ENCODE peak calls at places on chromosomes 12 and 14, in eight cellular contexts. One of them, this sample, is unnamed. For H3K4me1, the result is how much of the 10 kb centered on the place peaks cover.

GRCh38 chr12:13173537-13173936 is 23.0 kb upstream of the EMP1 start:
- DNase-seq in lower lobe of right lung: peak
- DNase-seq in right lobe of liver: no peak
- DNase-seq in PC-3: peak
- DNase-seq in breast epithelium: no peak
- DNase-seq in upper lobe of right lung: no peak
- DNase-seq in pancreas: peak
- DNase-seq in hepatocyte: peak
- DNase-seq in this sample: peak

GRCh38 chr14:105602799-105603763 is 76.7 kb downstream of the TMEM121 start:
- DNase-seq in lower lobe of right lung: no peak
- DNase-seq in hepatocyte: peak
- DNase-seq in upper lobe of right lung: no peak
- DNase-seq in pancreas: peak
- DNase-seq in right lobe of liver: peak
- DNase-seq in PC-3: no peak
- DNase-seq in breast epithelium: peak
- DNase-seq in this sample: peak

GRCh38 chr14:51574009-51574408 is 77.7 kb upstream of the FRMD6 start:
- DNase-seq in hepatocyte: no peak
- DNase-seq in lower lobe of right lung: no peak
- DNase-seq in PC-3: no peak
- DNase-seq in pancreas: no peak
- DNase-seq in breast epithelium: no peak
- DNase-seq in upper lobe of right lung: no peak
- DNase-seq in right lobe of liver: no peak
- DNase-seq in this sample: no peak

GRCh38 chr14:75522224-75522764 is at the start of gene BATF:
- DNase-seq in breast epithelium: no peak
- DNase-seq in hepatocyte: no peak
- DNase-seq in upper lobe of right lung: peak
- DNase-seq in lower lobe of right lung: peak
- DNase-seq in PC-3: no peak
- DNase-seq in pancreas: peak
- DNase-seq in right lobe of liver: no peak
- DNase-seq in this sample: no peak

GRCh38 chr14:80941241-80942157 is at the start of gene CEP128:
- DNase-seq in PC-3: peak
- DNase-seq in lower lobe of right lung: peak
- DNase-seq in pancreas: peak
- DNase-seq in breast epithelium: peak
- DNase-seq in hepatocyte: peak
- DNase-seq in right lobe of liver: peak
- DNase-seq in upper lobe of right lung: peak
- DNase-seq in this sample: no peak

GRCh38 chr12:105590571-105590970 is 260.1 kb downstream of the C12orf75 start:
- DNase-seq in right lobe of liver: no peak
- DNase-seq in breast epithelium: no peak
- DNase-seq in PC-3: no peak
- DNase-seq in hepatocyte: no peak
- DNase-seq in lower lobe of right lung: no peak
- DNase-seq in pancreas: no peak
- DNase-seq in upper lobe of right lung: no peak
- DNase-seq in this sample: no peak

GRCh38 chr12:51323966-51324895 is at the start of gene BIN2:
- DNase-seq in breast epithelium: no peak
- DNase-seq in lower lobe of right lung: peak
- DNase-seq in upper lobe of right lung: peak
- DNase-seq in pancreas: peak
- DNase-seq in hepatocyte: no peak
- DNase-seq in right lobe of liver: peak
- DNase-seq in PC-3: no peak
- DNase-seq in this sample: no peak

GRCh38 chr12:88420460-88420859 is 159.8 kb downstream of the KITLG start:
- DNase-seq in breast epithelium: no peak
- DNase-seq in pancreas: no peak
- DNase-seq in upper lobe of right lung: no peak
- DNase-seq in hepatocyte: no peak
- DNase-seq in PC-3: peak
- DNase-seq in right lobe of liver: no peak
- DNase-seq in lower lobe of right lung: no peak
- DNase-seq in this sample: no peak

GRCh38 chr12:130162267-130162666 is at the start of gene FZD10:
- DNase-seq in lower lobe of right lung: no peak
- DNase-seq in PC-3: no peak
- DNase-seq in pancreas: no peak
- DNase-seq in upper lobe of right lung: peak
- DNase-seq in hepatocyte: peak
- DNase-seq in right lobe of liver: peak
- DNase-seq in breast epithelium: no peak
- DNase-seq in this sample: no peak

GRCh38 chr12:49198431-49199155 is 9.7 kb upstream of the TUBA1A start:
- DNase-seq in lower lobe of right lung: no peak
- DNase-seq in PC-3: peak
- DNase-seq in hepatocyte: no peak
- DNase-seq in right lobe of liver: no peak
- DNase-seq in pancreas: no peak
- DNase-seq in upper lobe of right lung: no peak
- DNase-seq in breast epithelium: no peak
- DNase-seq in this sample: no peak

GRCh38 chr14:69424139-69424923 is 25.8 kb downstream of the SLC39A9 start:
- DNase-seq in pancreas: no peak
- DNase-seq in right lobe of liver: no peak
- DNase-seq in PC-3: peak
- DNase-seq in hepatocyte: no peak
- DNase-seq in upper lobe of right lung: no peak
- DNase-seq in breast epithelium: no peak
- DNase-seq in lower lobe of right lung: no peak
- DNase-seq in this sample: no peak

GRCh38 chr14:102590667-102591099 is 1.8 kb upstream of the RCOR1 start:
- DNase-seq in pancreas: peak
- DNase-seq in right lobe of liver: peak
- DNase-seq in lower lobe of right lung: peak
- DNase-seq in PC-3: peak
- DNase-seq in hepatocyte: peak
- DNase-seq in breast epithelium: no peak
- DNase-seq in upper lobe of right lung: no peak
- DNase-seq in this sample: peak

GRCh38 chr14:66069830-66070541 is 416.2 kb upstream of the CCDC196 start:
- DNase-seq in lower lobe of right lung: no peak
- DNase-seq in hepatocyte: no peak
- DNase-seq in PC-3: peak
- DNase-seq in breast epithelium: no peak
- DNase-seq in pancreas: no peak
- DNase-seq in upper lobe of right lung: no peak
- DNase-seq in right lobe of liver: no peak
- DNase-seq in this sample: no peak

DNA sequence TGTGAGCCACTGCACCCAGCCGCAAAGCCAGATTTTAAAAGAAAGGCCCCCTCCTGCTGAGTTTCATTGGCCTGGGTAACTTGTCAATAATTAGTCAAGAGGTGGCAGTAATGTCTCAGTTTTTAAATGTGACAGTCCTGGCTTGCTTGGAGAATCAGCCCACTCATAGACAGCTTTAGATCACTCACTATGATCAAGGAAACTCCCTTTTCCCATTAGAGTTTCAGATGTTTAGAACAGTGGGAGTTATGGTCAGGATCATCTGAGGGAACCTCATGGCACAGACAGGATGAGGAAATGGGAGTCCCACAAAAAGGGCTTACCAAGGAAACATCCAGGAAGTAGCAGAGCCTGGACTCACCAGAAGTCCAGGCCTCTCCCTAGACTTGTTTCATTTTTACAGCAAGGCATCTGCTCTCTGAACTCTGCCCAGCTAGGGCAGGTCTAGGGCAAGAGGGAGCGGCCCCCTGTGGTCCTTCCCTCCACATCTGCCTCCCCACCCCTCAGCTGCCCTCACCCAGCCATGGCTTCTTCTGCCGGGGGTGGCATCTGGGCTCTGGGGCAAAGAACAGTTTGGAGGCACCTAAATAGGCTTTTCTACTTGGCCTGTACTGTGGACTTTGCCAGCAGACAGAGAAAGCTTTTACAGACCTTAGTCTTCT is 11.2 kb downstream of the BCL2L14 start:
- DNase-seq in breast epithelium: no peak
- DNase-seq in right lobe of liver: peak
- DNase-seq in pancreas: no peak
- DNase-seq in hepatocyte: peak
- DNase-seq in PC-3: peak
- DNase-seq in upper lobe of right lung: no peak
- DNase-seq in lower lobe of right lung: no peak
- DNase-seq in this sample: no peak
- TF ChIP-seq CTCF in breast epithelium: no peak
- TF ChIP-seq CTCF in right lobe of liver: peak
- TF ChIP-seq CTCF in pancreas: no peak
- TF ChIP-seq CTCF in hepatocyte: peak
- TF ChIP-seq CTCF in PC-3: peak
- TF ChIP-seq CTCF in upper lobe of right lung: peak
- TF ChIP-seq CTCF in lower lobe of right lung: peak
- TF ChIP-seq CTCF in this sample: peak

GRCh38 chr12:56716933-56717880 is 7.9 kb downstream of the NACA start:
- DNase-seq in PC-3: no peak
- DNase-seq in breast epithelium: no peak
- DNase-seq in hepatocyte: no peak
- DNase-seq in upper lobe of right lung: peak
- DNase-seq in right lobe of liver: no peak
- DNase-seq in pancreas: no peak
- DNase-seq in lower lobe of right lung: no peak
- DNase-seq in this sample: no peak

GRCh38 chr12:56718167-56718566 is 6.9 kb downstream of the NACA start:
- DNase-seq in lower lobe of right lung: no peak
- DNase-seq in breast epithelium: no peak
- DNase-seq in upper lobe of right lung: peak
- DNase-seq in pancreas: no peak
- DNase-seq in PC-3: no peak
- DNase-seq in right lobe of liver: no peak
- DNase-seq in hepatocyte: no peak
- DNase-seq in this sample: no peak

GRCh38 chr12:56718636-56719035 is 6.5 kb downstream of the NACA start:
- DNase-seq in hepatocyte: no peak
- DNase-seq in pancreas: no peak
- DNase-seq in PC-3: no peak
- DNase-seq in upper lobe of right lung: peak
- DNase-seq in breast epithelium: no peak
- DNase-seq in right lobe of liver: no peak
- DNase-seq in lower lobe of right lung: no peak
- DNase-seq in this sample: no peak

GRCh38 chr12:56720696-56721615 is 4.1 kb downstream of the NACA start:
- DNase-seq in breast epithelium: no peak
- DNase-seq in upper lobe of right lung: peak
- DNase-seq in hepatocyte: no peak
- DNase-seq in right lobe of liver: no peak
- DNase-seq in pancreas: no peak
- DNase-seq in PC-3: no peak
- DNase-seq in lower lobe of right lung: no peak
- DNase-seq in this sample: no peak

DNA sequence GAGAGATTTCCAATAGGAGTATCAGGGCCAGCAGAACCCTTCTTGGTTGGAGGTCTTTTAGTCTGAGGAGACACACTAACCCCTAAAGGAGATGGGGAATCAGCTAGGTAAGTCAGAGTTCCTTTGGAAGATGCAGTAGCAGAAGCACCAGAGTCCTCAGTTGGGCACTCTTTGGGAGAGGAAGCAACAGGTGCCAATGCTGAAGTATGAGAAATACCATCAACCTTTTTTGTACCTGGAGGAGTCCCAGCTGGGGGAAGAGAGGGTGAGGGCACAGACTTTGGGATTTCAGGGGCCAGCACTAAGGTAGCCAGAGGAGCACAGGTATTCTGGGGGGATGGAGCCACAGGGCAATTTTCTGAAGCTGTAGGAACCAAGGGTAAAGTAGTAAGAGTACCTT is 6.0 kb downstream of the NACA start:
- DNase-seq in lower lobe of right lung: no peak
- DNase-seq in pancreas: no peak
- DNase-seq in hepatocyte: no peak
- DNase-seq in right lobe of liver: no peak
- DNase-seq in PC-3: no peak
- DNase-seq in breast epithelium: no peak
- DNase-seq in upper lobe of right lung: no peak
- DNase-seq in this sample: no peak
- H3K4me1 ChIP-seq in lower lobe of right lung: half or more
- H3K4me1 ChIP-seq in pancreas: under half
- H3K4me1 ChIP-seq in hepatocyte: under half
- H3K4me1 ChIP-seq in right lobe of liver: under half
- H3K4me1 ChIP-seq in PC-3: under half
- H3K4me1 ChIP-seq in breast epithelium: under half
- H3K4me1 ChIP-seq in upper lobe of right lung: half or more
- H3K4me1 ChIP-seq in this sample: half or more

DNA sequence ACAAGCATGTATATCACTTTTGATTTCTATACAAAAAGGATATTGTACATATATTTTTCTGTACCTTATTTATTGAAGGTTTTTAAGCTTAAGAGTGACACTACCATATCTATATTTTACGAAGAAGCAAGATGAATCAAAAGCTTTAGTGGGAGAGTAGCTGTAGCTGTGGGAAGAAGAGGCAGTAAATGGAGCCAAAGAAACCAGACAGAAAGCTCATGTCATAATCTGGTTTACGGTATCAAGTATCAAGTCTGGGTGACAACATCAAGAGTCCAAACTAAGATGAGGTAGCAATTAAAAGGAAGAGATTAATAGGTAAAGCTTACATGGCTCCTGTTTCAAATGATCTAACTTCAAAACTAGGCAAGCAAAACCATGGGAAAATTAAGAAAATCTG is 54.8 kb downstream of the CEP83 start:
- DNase-seq in right lobe of liver: no peak
- DNase-seq in lower lobe of right lung: no peak
- DNase-seq in PC-3: no peak
- DNase-seq in breast epithelium: no peak
- DNase-seq in pancreas: no peak
- DNase-seq in hepatocyte: no peak
- DNase-seq in upper lobe of right lung: no peak
- DNase-seq in this sample: no peak
- H3K4me3 ChIP-seq in right lobe of liver: no peak
- H3K4me3 ChIP-seq in lower lobe of right lung: peak
- H3K4me3 ChIP-seq in PC-3: no peak
- H3K4me3 ChIP-seq in breast epithelium: no peak
- H3K4me3 ChIP-seq in pancreas: no peak
- H3K4me3 ChIP-seq in hepatocyte: no peak
- H3K4me3 ChIP-seq in upper lobe of right lung: peak
- H3K4me3 ChIP-seq in this sample: no peak

DNA sequence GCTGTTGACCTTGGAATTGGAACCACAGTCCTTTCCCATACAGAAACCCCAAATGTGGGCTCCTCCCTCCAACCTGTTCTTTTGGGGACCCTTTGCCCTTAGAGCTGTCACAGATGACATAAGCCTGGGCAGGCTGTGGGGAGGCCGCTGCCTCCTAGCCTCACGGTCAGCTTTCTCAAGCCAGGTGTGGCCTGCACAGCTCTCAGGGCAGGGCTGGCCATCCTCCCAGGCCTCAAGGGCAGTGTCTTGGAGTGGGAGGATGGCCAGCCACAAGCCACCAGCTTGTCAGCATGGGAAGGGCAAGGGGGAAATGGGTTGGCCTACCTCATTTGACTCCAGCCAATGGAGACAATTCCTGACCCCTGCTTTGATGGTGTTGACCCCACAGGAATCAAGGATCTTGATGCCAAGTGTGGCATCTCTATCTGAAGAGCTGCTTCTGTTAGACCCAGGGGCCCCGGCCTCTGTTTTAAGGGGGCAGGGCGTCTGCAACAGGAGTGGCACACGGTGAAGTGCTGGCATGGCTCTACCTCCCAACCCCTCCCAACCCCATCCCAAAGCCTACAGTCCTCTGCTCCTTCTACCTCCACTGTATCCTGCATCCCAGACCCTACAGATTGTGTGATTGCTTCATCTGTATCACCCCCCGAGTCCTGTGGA is 11.5 kb downstream of the CBLN3 start:
- DNase-seq in pancreas: no peak
- DNase-seq in upper lobe of right lung: no peak
- DNase-seq in right lobe of liver: no peak
- DNase-seq in breast epithelium: no peak
- DNase-seq in hepatocyte: no peak
- DNase-seq in PC-3: no peak
- DNase-seq in lower lobe of right lung: no peak
- DNase-seq in this sample: no peak
- TF ChIP-seq CTCF in pancreas: no peak
- TF ChIP-seq CTCF in upper lobe of right lung: no peak
- TF ChIP-seq CTCF in right lobe of liver: no peak
- TF ChIP-seq CTCF in breast epithelium: no peak
- TF ChIP-seq CTCF in hepatocyte: no peak
- TF ChIP-seq CTCF in PC-3: no peak
- TF ChIP-seq CTCF in lower lobe of right lung: no peak
- TF ChIP-seq CTCF in this sample: no peak